ENCODE peak calls at places on chromosomes 7 and 10, in five cellular contexts. Q, L, R, D and I are unnamed samples.
A peak's percentile ranks its signal among the peaks of the same experiment; 100 is the strongest.

GRCh38 chr7:159296093-159296681 is 151.5 kb upstream of the VIPR2 start:
- DNase-seq in Q (no peak), L (no peak), R (no peak), D (no peak), I (no peak)

GRCh38 chr7:117219485-117219884 is 103.4 kb downstream of the WNT2 start:
- DNase-seq in Q (no peak), L (no peak), R (no peak), D (peak; percentile 14), I (no peak)

GRCh38 chr7:115689941-115690340 is 340.6 kb downstream of the TFEC start:
- DNase-seq in Q (no peak), L (no peak), R (peak; percentile 59), D (no peak), I (no peak)

GRCh38 chr7:105656922-105657521 is 75.7 kb upstream of the EFCAB10 start:
- DNase-seq in Q (no peak), L (peak; percentile 75), R (peak; percentile 67), D (peak; percentile 14), I (peak; percentile 57)

GRCh38 chr10:88968316-88968882 is 15.8 kb upstream of the ACTA2 start:
- DNase-seq in Q (no peak), L (no peak), R (no peak), D (no peak), I (no peak)

GRCh38 chr10:14468726-14469125 is 138.0 kb upstream of the FRMD4A start:
- DNase-seq in Q (no peak), L (no peak), R (peak; percentile 68), D (no peak), I (no peak)

GRCh38 chr7:42167206-42167913 is 69.6 kb downstream of the GLI3 start:
- DNase-seq in Q (no peak), L (no peak), R (no peak), D (no peak), I (no peak)

GRCh38 chr7:81776159-81776558 is 6.3 kb upstream of the HGF start:
- DNase-seq in Q (no peak), L (no peak), R (no peak), D (peak; percentile 9), I (no peak)

GRCh38 chr7:114084381-114085312 is 165.8 kb upstream of the PPP1R3A start:
- DNase-seq in Q (no peak), L (peak; percentile 36), R (peak; percentile 95), D (peak; percentile 10), I (no peak)

GRCh38 chr10:103841519-103841918 is 13.9 kb downstream of the SH3PXD2A start:
- DNase-seq in Q (no peak), L (no peak), R (no peak), D (no peak), I (no peak)

GRCh38 chr10:119651514-119652327 is 541 bp downstream of the BAG3 start:
- DNase-seq in Q (no peak), L (peak; percentile 41), R (peak; percentile 30), D (no peak), I (peak; percentile 40)

GRCh38 chr10:10044959-10045764 is 972.5 kb upstream of the CELF2 start:
- DNase-seq in Q (no peak), L (no peak), R (no peak), D (no peak), I (no peak)

GRCh38 chr10:124842721-124843120 is 41.1 kb downstream of the ABRAXAS2 start:
- DNase-seq in Q (no peak), L (no peak), R (no peak), D (no peak), I (no peak)

GRCh38 chr10:91944880-91945630 is 21.5 kb downstream of the BTAF1 start:
- DNase-seq in Q (no peak), L (no peak), R (no peak), D (peak; percentile 6), I (no peak)

GRCh38 chr7:20532841-20533240 is 82.6 kb upstream of the ABCB5 start:
- DNase-seq in Q (no peak), L (no peak), R (no peak), D (no peak), I (no peak)

GRCh38 chr7:22640269-22640668 is 86.7 kb upstream of the IL6 start:
- DNase-seq in Q (no peak), L (peak; percentile 41), R (no peak), D (no peak), I (peak; percentile 17)

GRCh38 chr10:43048301-43049051 is 28.4 kb upstream of the RET start:
- DNase-seq in Q (no peak), L (no peak), R (no peak), D (no peak), I (no peak)

GRCh38 chr7:40654171-40654570 is 519.4 kb downstream of the SUGCT start:
- DNase-seq in Q (no peak), L (no peak), R (no peak), D (no peak), I (no peak)

GRCh38 chr10:46237815-46238510 is 48.8 kb upstream of the ANTXRL start:
- DNase-seq in Q (no peak), L (no peak), R (no peak), D (no peak), I (no peak)

GRCh38 chr7:154794147-154794780 is 208.7 kb downstream of the PAXIP1 start:
- DNase-seq in Q (no peak), L (no peak), R (no peak), D (no peak), I (peak; percentile 6)

GRCh38 chr10:22010973-22011408 is 7.5 kb upstream of the DNAJC1 start:
- DNase-seq in Q (no peak), L (no peak), R (peak; percentile 20), D (no peak), I (no peak)